ENCODE peak calls at places on chromosomes 13 and 19, in seven cellular contexts. G, A, E, L, S, O and J are unnamed samples.

GRCh38 chr19:10888421-10888866 is 17.1 kb downstream of the CARM1 start:
- DNase-seq in S (no peak), E (no peak), A (no peak), O (no peak), G (peak), L (no peak), J (peak)

GRCh38 chr19:30439271-30439750 is 67.1 kb downstream of the ZNF536 start:
- DNase-seq in A (no peak), L (no peak), E (no peak), S (no peak), G (no peak), O (no peak), J (no peak)

GRCh38 chr19:3216874-3217273 is 7.6 kb upstream of the CELF5 start:
- DNase-seq in E (no peak), G (no peak), O (no peak), S (no peak), A (no peak), L (no peak), J (no peak)

GRCh38 chr19:10259162-10259905 is 7.3 kb downstream of the MRPL4 start:
- DNase-seq in L (no peak), S (peak), G (peak), E (peak), A (peak), O (peak), J (peak)

GRCh38 chr13:76161143-76161542 is 525.0 kb downstream of the LMO7 start:
- DNase-seq in L (no peak), O (no peak), S (no peak), E (no peak), A (no peak), G (no peak), J (no peak)

GRCh38 chr13:46010148-46010547 is 42.4 kb downstream of the ZC3H13 start:
- DNase-seq in G (peak), L (no peak), E (peak), O (no peak), S (no peak), A (no peak), J (no peak)

GRCh38 chr19:44512326-44513298 is 12.3 kb upstream of the ZNF180 start:
- DNase-seq in O (no peak), S (peak), E (peak), A (peak), L (no peak), G (peak), J (no peak)

GRCh38 chr13:29507356-29507755 is 88.1 kb downstream of the SLC7A1 start:
- DNase-seq in O (no peak), L (no peak), S (no peak), E (no peak), A (no peak), G (no peak), J (no peak)

GRCh38 chr19:49874503-49875157 is 2.5 kb downstream of the AKT1S1 start:
- DNase-seq in A (no peak), L (no peak), S (no peak), E (no peak), O (no peak), G (no peak), J (no peak)

GRCh38 chr13:110546933-110547332 is 14.6 kb downstream of the RAB20 start:
- DNase-seq in G (no peak), S (peak), L (no peak), E (peak), O (no peak), A (no peak), J (no peak)

GRCh38 chr19:45168767-45169351 is 8.1 kb upstream of the NKPD1 start:
- DNase-seq in G (no peak), O (no peak), A (no peak), S (peak), L (no peak), E (peak), J (no peak)

GRCh38 chr19:51188227-51188559 is 36.7 kb upstream of the CD33 start:
- DNase-seq in L (no peak), A (no peak), G (no peak), O (no peak), S (no peak), E (no peak), J (no peak)

GRCh38 chr19:1105217-1105872 is 1.6 kb downstream of the GPX4 start:
- DNase-seq in A (no peak), E (no peak), L (no peak), G (no peak), O (no peak), S (no peak), J (no peak)

GRCh38 chr13:44301639-44302015 is 72.0 kb upstream of the SERP2 start:
- DNase-seq in O (no peak), G (no peak), L (no peak), A (no peak), E (no peak), S (no peak), J (no peak)

GRCh38 chr13:36787181-36787580 is 31.8 kb upstream of the RFXAP start:
- DNase-seq in A (no peak), E (no peak), S (no peak), G (no peak), O (no peak), L (no peak), J (no peak)

GRCh38 chr13:91623151-91623550 is 224.7 kb downstream of the GPC5 start:
- DNase-seq in G (no peak), L (no peak), S (no peak), O (no peak), E (no peak), A (no peak), J (no peak)

GRCh38 chr19:7255119-7255518 is 39.1 kb downstream of the INSR start:
- DNase-seq in L (no peak), G (no peak), O (no peak), E (no peak), S (no peak), A (no peak), J (no peak)

GRCh38 chr13:113920173-113920572 is 53.7 kb downstream of the C13orf46 start:
- DNase-seq in O (no peak), G (no peak), L (no peak), S (no peak), E (no peak), A (no peak), J (no peak)

GRCh38 chr19:58543826-58544590 is at the start of gene TRIM28:
- DNase-seq in E (peak), G (peak), S (peak), O (peak), L (peak), A (peak), J (peak)

GRCh38 chr19:52248256-52248655 is 21.1 kb upstream of the ZNF766 start:
- DNase-seq in S (peak), G (peak), A (peak), L (no peak), E (peak), O (no peak), J (no peak)

GRCh38 chr13:69595181-69595580 is 512.4 kb upstream of the ATXN8OS start:
- DNase-seq in G (no peak), S (no peak), O (no peak), E (no peak), A (no peak), L (no peak), J (no peak)

GRCh38 chr19:1041835-1042685 is 2.2 kb downstream of the ABCA7 start:
- DNase-seq in L (no peak), E (peak), A (no peak), G (no peak), S (no peak), O (no peak), J (no peak)

GRCh38 chr19:39390460-39390758 is 497 bp downstream of the PAF1 start:
- DNase-seq in A (no peak), S (no peak), G (no peak), L (no peak), O (no peak), E (no peak), J (no peak)

GRCh38 chr13:97953376-97953970 is at the start of gene IPO5:
- DNase-seq in E (no peak), A (no peak), L (no peak), O (no peak), G (no peak), S (no peak), J (no peak)

GRCh38 chr13:108315955-108316354 is 46.4 kb downstream of the TNFSF13B start:
- DNase-seq in O (no peak), A (no peak), G (no peak), S (no peak), L (no peak), E (no peak), J (no peak)

GRCh38 chr13:52868190-52868589 is 19.8 kb upstream of the PCDH8 start:
- DNase-seq in A (no peak), S (no peak), G (no peak), L (no peak), O (no peak), E (no peak), J (no peak)

GRCh38 chr13:52862358-52863206 is 14.1 kb upstream of the PCDH8 start:
- DNase-seq in L (no peak), G (peak), S (peak), O (no peak), E (peak), A (peak), J (no peak)
- TF ChIP-seq TAF1 in L (no peak), G (no peak), S (no peak), O (no peak), E (no peak), A (no peak), J (no peak)

DNA sequence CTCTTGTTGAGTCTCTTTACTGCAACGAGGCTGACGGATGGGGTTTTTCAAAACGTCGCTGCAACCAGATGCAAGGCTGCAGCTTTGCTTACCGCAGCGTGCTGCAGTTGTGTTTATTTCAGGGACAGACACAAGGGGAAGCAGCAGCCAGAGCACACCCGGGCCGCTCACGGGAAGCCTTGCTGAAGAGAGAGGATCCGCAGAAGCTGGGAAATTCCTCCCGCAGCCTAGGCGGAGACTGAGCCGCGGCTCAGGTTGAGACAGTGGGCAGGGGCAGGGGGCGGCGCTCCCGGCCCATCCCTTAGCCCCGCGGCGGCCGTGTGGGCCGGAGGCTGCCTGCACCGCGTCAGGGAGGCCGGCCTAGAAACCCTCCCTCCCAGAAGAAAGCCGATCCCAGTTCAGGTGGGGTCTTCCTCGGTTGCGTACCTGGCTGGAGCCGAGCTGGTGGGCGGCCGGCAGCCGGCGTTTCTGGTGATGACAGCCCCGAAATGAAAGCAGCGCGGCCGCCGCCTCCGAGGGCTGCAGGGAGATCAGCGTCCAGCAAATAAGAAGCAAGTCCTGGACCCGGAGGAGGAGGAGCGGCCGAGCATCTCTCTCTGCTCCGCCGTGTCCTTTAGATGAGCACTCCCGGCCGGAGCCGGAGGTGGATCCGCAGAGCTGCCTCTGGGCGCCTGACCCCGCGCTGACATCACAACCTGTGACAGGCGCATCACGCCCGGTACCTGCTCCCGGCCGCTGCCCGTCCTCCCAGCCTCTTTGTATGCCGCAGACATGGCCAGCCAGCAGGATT is at the start of gene FRY:
- DNase-seq in L (no peak), A (peak), S (peak), O (peak), E (no peak), G (peak), J (peak)
- TF ChIP-seq POLR2AphosphoS5 in L (no peak), A (peak), S (peak), O (no peak), E (no peak), G (no peak), J (no peak)

GRCh38 chr13:82214341-82214740 is 1667.9 kb downstream of the SLITRK1 start:
- DNase-seq in O (no peak), G (no peak), A (no peak), L (no peak), E (no peak), S (no peak), J (no peak)
- TF ChIP-seq TAF1 in O (no peak), G (no peak), A (no peak), L (no peak), E (no peak), S (no peak), J (no peak)

DNA sequence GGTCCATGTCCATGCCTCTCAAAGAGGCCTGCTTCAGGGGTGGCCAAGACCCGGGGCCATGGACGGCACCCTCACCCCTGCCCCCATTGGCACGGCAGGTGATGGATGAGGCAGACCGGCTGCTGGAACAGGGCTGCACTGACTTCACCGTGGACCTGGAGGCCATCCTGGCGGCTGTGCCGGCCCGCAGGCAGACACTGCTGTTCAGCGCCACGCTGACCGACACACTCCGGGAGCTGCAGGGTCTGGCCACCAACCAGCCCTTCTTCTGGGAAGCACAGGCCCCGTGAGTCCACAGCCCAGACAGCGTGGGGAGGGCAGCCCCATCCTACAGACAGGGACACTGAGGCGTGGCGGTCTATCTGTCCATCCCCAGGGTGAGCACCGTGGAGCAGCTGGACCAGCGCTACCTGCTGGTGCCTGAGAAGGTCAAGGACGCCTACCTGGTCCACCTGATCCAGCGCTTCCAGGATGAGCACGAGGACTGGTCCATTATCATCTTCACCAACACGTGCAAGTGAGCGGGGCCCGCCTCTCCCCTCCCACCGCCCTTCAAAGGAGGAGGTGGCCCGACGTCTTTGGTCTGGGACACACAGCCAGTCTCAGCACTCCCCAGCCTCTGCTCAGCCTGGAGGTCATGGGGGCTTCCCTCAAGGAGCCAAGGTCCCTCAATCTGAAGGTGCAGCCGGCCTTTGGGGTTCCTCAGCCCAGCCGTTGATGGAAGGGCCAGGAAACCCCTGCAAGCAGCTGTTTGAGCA is 2.9 kb downstream of the DDX49 start:
- DNase-seq in O (no peak), A (no peak), S (no peak), E (no peak), L (no peak), G (no peak), J (no peak)
- TF ChIP-seq POLR2AphosphoS5 in O (no peak), A (no peak), S (no peak), E (no peak), L (no peak), G (no peak), J (no peak)

GRCh38 chr13:50290186-50290585 is 274.9 kb downstream of the KCNRG start:
- DNase-seq in L (no peak), A (no peak), O (no peak), G (no peak), S (no peak), E (no peak), J (no peak)

GRCh38 chr13:50291611-50292010 is 276.4 kb downstream of the KCNRG start:
- DNase-seq in E (no peak), S (no peak), O (no peak), A (no peak), G (no peak), L (no peak), J (no peak)

GRCh38 chr13:50286376-50286775 is 271.1 kb downstream of the KCNRG start:
- DNase-seq in A (no peak), G (no peak), L (no peak), S (no peak), O (no peak), E (no peak), J (no peak)

GRCh38 chr13:50292082-50292481 is 276.8 kb downstream of the KCNRG start:
- DNase-seq in E (no peak), G (no peak), O (no peak), S (no peak), L (no peak), A (no peak), J (no peak)
- TF ChIP-seq TAF1 in E (no peak), G (no peak), O (no peak), S (no peak), L (no peak), A (no peak), J (no peak)

DNA sequence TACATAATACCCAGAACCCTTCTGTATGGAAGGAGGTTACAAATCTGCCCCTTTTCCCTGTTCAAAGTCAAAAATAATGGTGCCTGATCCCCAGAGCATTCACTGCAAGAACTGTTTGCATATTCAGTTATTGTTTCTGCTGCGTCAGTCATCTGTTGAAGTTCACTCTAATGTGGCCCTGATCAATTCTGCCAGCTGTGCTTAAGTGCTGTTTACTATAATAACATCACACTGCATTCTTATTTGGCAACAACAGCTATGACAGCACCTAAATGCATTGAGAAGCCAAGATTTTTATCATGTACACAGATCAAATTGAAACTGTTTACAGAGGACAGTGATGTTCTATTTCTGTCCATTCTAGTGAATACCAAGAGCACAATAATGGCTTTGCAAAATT is 115.9 kb downstream of the DACH1 start:
- DNase-seq in O (no peak), L (no peak), S (no peak), A (no peak), G (peak), E (no peak), J (no peak)
- TF ChIP-seq POLR2AphosphoS5 in O (no peak), L (no peak), S (no peak), A (no peak), G (no peak), E (no peak), J (no peak)

DNA sequence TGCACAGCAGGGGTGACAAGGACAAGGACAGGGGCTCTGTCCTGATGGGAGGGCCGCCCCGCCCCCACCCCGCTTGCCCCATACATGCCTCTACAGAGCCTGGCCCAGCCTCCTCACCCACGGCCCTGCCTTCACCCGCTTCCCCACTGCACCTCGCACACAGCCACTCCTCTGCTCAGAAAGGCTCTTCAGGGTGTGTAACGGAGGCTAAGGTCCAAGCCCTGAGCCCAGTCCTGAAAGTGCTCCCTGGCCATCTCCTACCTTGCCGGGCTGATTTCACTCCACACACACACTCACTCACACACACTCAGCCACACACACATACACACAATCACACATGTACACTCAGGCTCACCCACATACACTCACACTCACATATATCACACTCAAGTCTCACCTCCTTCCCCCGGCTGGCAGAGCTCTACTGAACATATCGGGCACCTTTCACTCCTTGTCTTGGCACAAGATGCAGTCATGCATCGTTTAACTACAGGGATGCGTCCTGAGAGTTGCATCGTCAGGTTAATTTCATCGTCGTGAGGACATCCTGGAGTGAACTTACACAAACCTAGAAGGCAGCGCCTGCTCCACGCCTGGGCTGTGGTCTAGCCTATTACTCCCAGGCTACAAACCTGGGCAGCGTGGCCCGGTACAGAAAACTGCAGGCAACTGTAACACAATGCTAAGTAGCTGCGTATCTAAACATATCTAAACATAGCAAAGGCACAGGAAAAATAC is 13.2 kb downstream of the EPS15L1 start:
- DNase-seq in G (no peak), O (no peak), E (no peak), L (no peak), S (peak), A (no peak), J (no peak)
- TF ChIP-seq TAF1 in G (no peak), O (peak), E (no peak), L (no peak), S (no peak), A (no peak), J (no peak)